ENCODE peak calls at places on chromosomes 7 and 10, in ten cellular contexts. C is Peyer's patch; O is neural crest cell; Y is brain microvascular endothelial cell; R is nephron progenitor cell; U is CD4-positive, alpha-beta T cell; I is A549; T is mucosa of descending colon; X is pancreas; S is mesothelial cell of epicardium. Z is an unnamed sample.

GRCh38 chr10:124255556-124255955 is 162.2 kb upstream of the CHST15 start:
- DNase-seq in O (no peak), U (no peak), X (no peak), S (no peak), R (no peak), C (no peak), T (no peak), Y (no peak), I (no peak), Z (no peak)

GRCh38 chr7:66859794-66860645 is 61.0 kb upstream of the TMEM248 start:
- DNase-seq in C (no peak), T (no peak), Y (no peak), R (no peak), U (no peak), I (no peak), O (no peak), S (no peak), X (no peak), Z (no peak)

GRCh38 chr10:93180402-93181040 is 106.8 kb downstream of the CYP26A1 start:
- DNase-seq in X (no peak), I (no peak), U (no peak), S (no peak), C (no peak), R (no peak), T (no peak), Y (no peak), O (no peak), Z (no peak)

GRCh38 chr7:85201209-85201608 is 14.4 kb upstream of the SEMA3D start:
- DNase-seq in U (no peak), I (no peak), Y (no peak), X (no peak), T (no peak), R (no peak), C (no peak), O (no peak), S (no peak), Z (no peak)

GRCh38 chr10:61688551-61689308 is 26.0 kb downstream of the CABCOCO1 start:
- DNase-seq in C (no peak), S (no peak), X (no peak), T (no peak), I (no peak), R (no peak), U (no peak), Y (no peak), O (no peak), Z (no peak)

GRCh38 chr10:67171970-67172369 is 246.1 kb downstream of the LRRTM3 start:
- DNase-seq in U (no peak), O (no peak), S (no peak), C (no peak), R (no peak), I (no peak), Y (no peak), X (no peak), T (no peak), Z (no peak)

GRCh38 chr10:12500406-12501303 is 151.3 kb downstream of the CAMK1D start:
- DNase-seq in U (no peak), I (no peak), Y (peak; percentile 40), R (no peak), O (no peak), S (no peak), C (peak; percentile 46), T (no peak), X (no peak), Z (no peak)

GRCh38 chr10:3666525-3667302 is 118.3 kb downstream of the KLF6 start:
- DNase-seq in Y (no peak), I (no peak), R (no peak), X (no peak), O (no peak), T (peak; percentile 63), C (peak; percentile 68), U (no peak), S (no peak), Z (no peak)

GRCh38 chr7:81690688-81691087 is 79.2 kb downstream of the HGF start:
- DNase-seq in C (no peak), S (no peak), Y (no peak), R (no peak), U (no peak), T (no peak), O (no peak), X (no peak), I (no peak), Z (no peak)

GRCh38 chr7:81687062-81687461 is 82.8 kb downstream of the HGF start:
- DNase-seq in T (no peak), I (no peak), C (no peak), O (no peak), X (no peak), S (no peak), R (no peak), U (no peak), Y (no peak), Z (no peak)

GRCh38 chr7:81691199-81691821 is 78.5 kb downstream of the HGF start:
- DNase-seq in U (no peak), T (no peak), O (no peak), C (no peak), Y (peak; percentile 53), S (no peak), R (no peak), X (no peak), I (no peak), Z (no peak)

GRCh38 chr7:81690251-81690650 is 79.6 kb downstream of the HGF start:
- DNase-seq in T (no peak), C (no peak), X (no peak), O (no peak), Y (no peak), S (no peak), R (peak; percentile 1), I (no peak), U (no peak), Z (no peak)

GRCh38 chr7:81688622-81689411 is 81.0 kb downstream of the HGF start:
- DNase-seq in T (no peak), Y (no peak), S (no peak), O (no peak), I (no peak), X (no peak), U (no peak), C (no peak), R (no peak), Z (no peak)
- TF ChIP-seq CTCF in T (no peak), Y (no peak), S (no peak), O (no peak), I (no peak), X (no peak), U (no peak), C (no peak), R (no peak), Z (no peak)

GRCh38 chr10:79130255-79130654 is 61.5 kb downstream of the ZMIZ1 start:
- DNase-seq in U (no peak), O (no peak), S (no peak), X (no peak), C (no peak), R (no peak), T (no peak), I (no peak), Y (no peak), Z (no peak)

GRCh38 chr10:79128241-79128922 is 59.6 kb downstream of the ZMIZ1 start:
- DNase-seq in C (no peak), T (no peak), I (no peak), Y (no peak), U (no peak), X (no peak), O (no peak), S (no peak), R (no peak), Z (no peak)

GRCh38 chr10:79128923-79129305 is 60.1 kb downstream of the ZMIZ1 start:
- DNase-seq in X (no peak), C (no peak), U (no peak), Y (no peak), O (no peak), T (no peak), S (no peak), I (no peak), R (no peak), Z (no peak)

GRCh38 chr10:79130846-79131245 is 62.1 kb downstream of the ZMIZ1 start:
- DNase-seq in X (no peak), T (no peak), I (no peak), C (no peak), Y (no peak), S (no peak), R (no peak), O (no peak), U (no peak), Z (no peak)

GRCh38 chr10:79129361-79129997 is 60.7 kb downstream of the ZMIZ1 start:
- DNase-seq in T (no peak), U (no peak), X (no peak), Y (peak; percentile 36), I (peak; percentile 63), R (peak; percentile 79), O (peak; percentile 70), C (no peak), S (no peak), Z (no peak)
- TF ChIP-seq CTCF in T (no peak), U (no peak), X (no peak), Y (peak; percentile 30), I (no peak), R (no peak), O (no peak), C (no peak), S (no peak), Z (no peak)

GRCh38 chr7:106064836-106065559 is 47.1 kb downstream of the SYPL1 start:
- DNase-seq in X (peak; percentile 66), C (peak; percentile 85), T (peak; percentile 90), R (peak; percentile 66), U (no peak), O (no peak), I (peak; percentile 88), Y (peak; percentile 68), S (no peak), Z (no peak)

GRCh38 chr7:106065560-106066500 is 46.3 kb downstream of the SYPL1 start:
- DNase-seq in O (no peak), C (peak; percentile 66), T (peak; percentile 63), Y (peak; percentile 32), I (no peak), S (no peak), X (no peak), U (no peak), R (no peak), Z (no peak)

GRCh38 chr7:106063692-106064091 is 48.4 kb downstream of the SYPL1 start:
- DNase-seq in S (no peak), R (no peak), T (no peak), X (no peak), Y (no peak), U (no peak), O (no peak), I (no peak), C (no peak), Z (no peak)

GRCh38 chr7:106063039-106063438 is 49.1 kb downstream of the SYPL1 start:
- DNase-seq in Y (no peak), C (no peak), O (no peak), R (no peak), X (no peak), S (no peak), T (no peak), U (no peak), I (no peak), Z (no peak)

DNA sequence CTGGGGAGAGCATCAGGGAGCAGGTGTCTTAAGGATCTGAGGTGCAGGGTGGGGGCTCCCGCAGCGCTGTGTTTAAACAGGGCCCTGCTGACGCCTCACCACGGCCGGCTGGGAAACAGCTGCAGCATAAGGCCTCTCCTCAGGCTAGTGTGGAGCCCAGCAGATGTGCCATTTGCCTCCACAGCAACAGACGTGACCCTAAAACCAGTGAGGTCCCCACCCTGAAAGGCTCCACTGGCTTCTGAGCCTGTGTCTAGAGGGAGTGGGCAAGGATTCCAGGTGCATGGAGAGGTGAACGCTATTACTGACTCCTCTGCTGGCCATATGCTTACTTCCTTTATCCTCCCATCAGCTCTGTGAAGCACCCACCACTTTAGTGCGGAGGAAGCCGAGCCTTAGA is 47.8 kb downstream of the SYPL1 start:
- DNase-seq in X (no peak), U (no peak), I (no peak), C (no peak), O (no peak), Y (no peak), S (no peak), R (no peak), T (peak; percentile 65), Z (no peak)
- TF ChIP-seq CTCF in X (no peak), U (no peak), I (no peak), C (no peak), O (no peak), Y (no peak), S (no peak), R (no peak), T (no peak), Z (no peak)

DNA sequence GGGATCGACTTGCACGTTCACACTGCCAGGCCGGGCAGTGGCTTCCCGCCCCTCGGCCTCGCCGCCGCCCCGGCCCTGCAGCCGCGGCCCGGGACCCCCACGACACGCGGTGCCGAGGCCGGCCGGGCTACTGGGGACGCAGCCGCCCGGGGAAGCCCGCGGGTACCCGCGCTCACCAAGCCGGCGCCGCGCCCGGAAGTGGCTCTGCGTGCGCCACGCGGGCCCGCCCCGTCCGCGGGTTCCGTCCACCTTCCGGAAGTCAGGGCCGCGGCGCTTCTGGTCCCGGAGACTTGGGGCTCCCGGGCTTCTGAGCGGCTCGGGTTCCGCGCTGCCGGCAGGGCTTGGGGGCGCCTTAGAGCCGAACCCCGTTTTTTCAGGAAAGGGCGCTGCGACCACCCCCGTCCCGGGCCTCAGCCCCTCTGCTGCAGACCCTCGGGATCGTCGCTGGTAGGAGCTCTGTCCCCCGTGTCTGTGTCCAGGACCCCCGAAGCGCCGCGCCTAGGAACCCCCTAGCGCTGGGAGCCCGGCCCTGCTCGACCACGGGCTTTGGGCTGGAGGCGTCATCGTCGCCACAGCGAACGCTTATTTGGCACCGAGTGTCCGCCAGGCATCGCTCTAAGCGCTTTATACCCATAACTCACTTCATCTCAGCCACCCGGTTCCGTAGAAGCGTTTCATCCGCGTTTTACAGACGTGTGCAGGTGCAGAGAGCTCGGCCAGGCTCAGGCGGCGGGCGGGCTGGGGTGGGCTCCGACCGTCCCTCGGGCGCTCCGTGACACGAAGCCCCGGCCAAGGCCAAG is at the start of gene PSMG3:
- DNase-seq in Y (peak; percentile 80), I (peak; percentile 93), R (peak; percentile 85), S (peak; percentile 86), T (peak; percentile 95), U (peak; percentile 81), C (peak; percentile 96), O (peak; percentile 79), X (peak; percentile 97), Z (peak; percentile 89)
- TF ChIP-seq CTCF in Y (peak; percentile 38), I (no peak), R (peak; percentile 16), S (no peak), T (no peak), U (peak; percentile 27), C (peak; percentile 44), O (peak; percentile 45), X (no peak), Z (peak; percentile 12)

Z was measured in natural killer cell.